ENCODE peak calls at places on chromosomes 1 and 21, in five cellular contexts. T is GM10248, Y is Peyer's patch, K is WTC11, O is endothelial cell. L is an unnamed sample.

GRCh38 chr1:43531453-43531905 is 796 bp downstream of the PTPRF start:
- DNase-seq in K (peak; percentile 60), O (peak; percentile 52), Y (no peak), T (no peak), L (no peak)

GRCh38 chr1:77825356-77825709 is 45.9 kb downstream of the MIGA1 start:
- DNase-seq in T (peak; percentile 22), Y (no peak), K (no peak), O (peak; percentile 6), L (no peak)

GRCh38 chr1:172863031-172863430 is 187.7 kb downstream of the TNFSF18 start:
- DNase-seq in O (no peak), K (no peak), T (no peak), Y (no peak), L (no peak)

GRCh38 chr1:47424336-47424982 is 8.4 kb downstream of the FOXE3 start:
- DNase-seq in O (peak; percentile 65), T (no peak), K (peak; percentile 75), Y (no peak), L (no peak)

GRCh38 chr1:32220746-32221580 is 1.2 kb downstream of the TMEM234 start:
- DNase-seq in T (no peak), Y (no peak), K (no peak), O (no peak), L (no peak)

GRCh38 chr1:229030642-229031390 is 240.1 kb upstream of the RAB4A start:
- DNase-seq in T (no peak), K (no peak), O (no peak), Y (no peak), L (no peak)

GRCh38 chr1:54120698-54121481 is 31.9 kb downstream of the CDCP2 start:
- DNase-seq in Y (no peak), O (no peak), T (no peak), K (no peak), L (no peak)

GRCh38 chr21:26469789-26470188 is 103.3 kb downstream of the CYYR1 start:
- DNase-seq in O (no peak), T (no peak), K (no peak), Y (no peak), L (no peak)

GRCh38 chr1:162587347-162587746 is 25.8 kb downstream of the UAP1 start:
- DNase-seq in T (no peak), O (no peak), Y (no peak), K (no peak), L (no peak)

GRCh38 chr1:6121021-6121421 is 59.1 kb downstream of the CHD5 start:
- DNase-seq in T (no peak), Y (no peak), O (no peak), K (peak; percentile 13), L (no peak)

GRCh38 chr1:15345711-15346355 is 63.9 kb upstream of the EFHD2 start:
- DNase-seq in Y (peak; percentile 59), K (no peak), T (peak; percentile 77), O (no peak), L (no peak)

GRCh38 chr21:29164330-29164942 is 34.0 kb downstream of the MAP3K7CL start:
- DNase-seq in Y (no peak), T (peak; percentile 30), K (no peak), O (no peak), L (no peak)

GRCh38 chr1:55634516-55634915 is 419.4 kb upstream of the USP24 start:
- DNase-seq in O (no peak), T (no peak), Y (no peak), K (no peak), L (no peak)

GRCh38 chr1:3548156-3548893 is 63.0 kb downstream of the MEGF6 start:
- DNase-seq in K (peak; percentile 34), T (no peak), Y (no peak), O (no peak), L (no peak)

GRCh38 chr1:97832490-97832889 is 88.3 kb downstream of the DPYD start:
- DNase-seq in K (no peak), Y (no peak), T (no peak), O (no peak), L (no peak)

GRCh38 chr1:230550428-230550827 is 91.9 kb upstream of the COG2 start:
- DNase-seq in O (no peak), K (no peak), T (no peak), Y (no peak), L (no peak)

GRCh38 chr1:48450505-48450904 is 21.5 kb downstream of the SPATA6 start:
- DNase-seq in O (no peak), Y (no peak), T (no peak), K (no peak), L (no peak)

GRCh38 chr1:71755441-71755840 is 526.9 kb downstream of the NEGR1 start:
- DNase-seq in O (no peak), Y (no peak), T (no peak), K (no peak), L (no peak)

GRCh38 chr1:182206628-182207239 is 145.2 kb upstream of the ZNF648 start:
- DNase-seq in K (no peak), O (no peak), T (no peak), Y (peak; percentile 17), L (no peak)

GRCh38 chr1:30103708-30104107 is 619.7 kb downstream of the MATN1 start:
- DNase-seq in K (no peak), O (no peak), Y (no peak), T (no peak), L (no peak)

GRCh38 chr1:65769621-65770020 is 23.1 kb upstream of the PDE4B start:
- DNase-seq in K (no peak), O (no peak), T (no peak), Y (no peak), L (no peak)

GRCh38 chr1:72869873-72870272 is 587.5 kb upstream of the NEGR1 start:
- DNase-seq in Y (no peak), T (no peak), K (no peak), O (no peak), L (no peak)

GRCh38 chr1:244559561-244559960 is 93.4 kb upstream of the DESI2 start:
- DNase-seq in O (no peak), K (no peak), T (no peak), Y (no peak), L (no peak)

GRCh38 chr1:244556263-244556662 is 95.2 kb downstream of the CATSPERE start:
- DNase-seq in Y (no peak), K (no peak), T (no peak), O (no peak), L (no peak)

GRCh38 chr1:244552336-244552735 is 91.3 kb downstream of the CATSPERE start:
- DNase-seq in T (no peak), O (no peak), Y (no peak), K (no peak), L (no peak)

DNA sequence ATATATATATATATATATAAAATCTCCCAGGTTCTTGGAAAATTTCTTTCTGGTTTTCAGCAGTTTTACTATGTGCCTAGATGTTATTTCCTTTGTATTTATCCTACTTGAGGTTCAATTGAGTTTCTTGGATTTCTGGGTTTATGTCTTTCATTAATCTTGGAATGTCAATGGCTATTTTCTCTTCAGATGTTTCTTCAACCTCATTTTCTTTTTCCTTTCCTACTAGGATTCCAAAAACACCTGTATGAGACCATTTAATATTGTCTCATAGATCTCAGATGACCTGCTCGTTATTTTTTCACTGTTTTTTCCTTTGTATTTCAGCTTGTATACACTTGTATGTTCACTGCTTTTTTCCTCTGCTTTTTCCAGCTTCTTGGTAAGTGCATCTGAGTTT is 95.4 kb upstream of the DESI2 start:
- DNase-seq in Y (no peak), O (no peak), K (no peak), T (no peak), L (no peak)
- TF ChIP-seq CTCF in Y (no peak), O (no peak), K (no peak), T (no peak), L (no peak)

GRCh38 chr21:23858878-23859277 is 1748.4 kb downstream of the MRPL39 start:
- DNase-seq in O (no peak), T (no peak), K (no peak), Y (no peak), L (no peak)

DNA sequence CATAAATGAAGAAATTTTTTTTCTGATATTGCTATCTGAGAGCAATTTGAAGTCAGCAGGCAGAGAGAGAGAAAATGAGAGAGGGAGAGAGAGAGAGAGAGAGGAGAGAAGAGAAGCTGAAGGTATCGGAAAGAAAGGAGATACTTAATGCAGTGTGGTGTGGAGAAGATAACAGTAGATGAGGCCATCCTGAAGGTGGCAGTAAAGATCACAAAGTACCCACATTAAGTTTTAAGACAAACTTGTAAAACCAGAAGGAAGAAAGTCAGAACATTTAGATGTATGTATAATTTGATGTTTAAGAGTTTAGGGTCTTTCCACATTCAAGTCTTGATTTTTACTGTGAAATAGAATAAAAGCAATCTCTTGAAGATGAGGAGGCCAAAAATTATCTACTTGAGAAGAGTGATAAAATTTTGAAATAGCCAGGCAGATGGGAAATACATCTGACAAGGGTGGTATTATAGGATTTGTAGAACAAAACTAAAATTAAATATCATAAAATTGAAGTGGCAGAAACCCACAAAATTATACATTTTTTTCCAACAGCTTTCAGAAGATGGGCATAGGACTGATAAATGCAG is 1753.4 kb downstream of the MRPL39 start:
- DNase-seq in T (peak; percentile 20), O (no peak), K (no peak), Y (no peak), L (no peak)
- TF ChIP-seq CTCF in T (peak; percentile 35), O (no peak), K (no peak), Y (no peak), L (peak; percentile 58)

DNA sequence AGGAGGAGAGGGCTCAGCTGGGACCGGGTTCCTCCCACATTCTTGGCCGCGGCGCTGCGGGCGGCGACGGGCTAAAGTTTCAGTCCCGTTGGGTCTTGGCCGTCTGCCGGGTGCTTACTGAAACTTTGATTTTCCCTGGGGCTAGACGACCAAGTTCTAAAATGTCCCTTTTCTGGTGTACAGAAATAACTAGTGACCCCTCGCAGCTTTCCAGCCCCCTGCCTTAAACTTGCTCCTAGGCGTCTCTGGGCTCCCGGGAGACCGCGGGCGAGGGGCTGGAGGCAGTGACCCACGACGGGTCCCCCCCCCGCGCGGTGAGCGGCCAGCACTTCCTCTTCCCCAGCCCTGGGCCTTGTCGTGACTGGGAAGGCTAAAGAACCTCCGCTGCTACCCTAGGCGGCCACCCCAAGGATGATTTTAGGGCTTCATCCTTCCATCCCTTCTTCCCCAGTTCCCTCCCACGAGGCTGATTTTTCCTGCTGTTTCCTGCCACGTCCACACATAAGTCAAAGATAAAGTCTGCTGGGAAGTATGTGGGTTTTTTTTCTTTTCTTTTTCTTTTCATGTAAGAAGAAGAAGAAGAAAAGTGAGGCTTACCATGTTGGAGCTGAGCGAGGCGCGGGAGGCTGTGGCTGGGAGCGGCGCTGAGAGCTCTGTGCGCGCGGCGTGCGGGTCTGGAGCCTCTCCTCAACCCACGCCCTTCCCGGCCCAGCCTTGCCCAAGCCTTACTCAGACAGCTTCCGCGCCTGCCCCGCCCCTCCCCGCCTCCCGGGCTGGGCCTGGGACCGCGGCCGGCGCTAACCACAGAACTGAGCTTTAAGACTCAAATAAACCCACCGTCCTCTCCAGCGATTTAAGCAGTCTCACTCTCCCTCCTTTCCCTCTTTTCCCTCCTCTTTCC is at the start of gene S100A11:
- DNase-seq in O (peak; percentile 84), Y (peak; percentile 79), K (peak; percentile 77), T (peak; percentile 66), L (peak; percentile 85)
- TF ChIP-seq CTCF in O (no peak), Y (no peak), K (no peak), T (no peak), L (no peak)

GRCh38 chr1:112776688-112777087 is 61.6 kb upstream of the PPM1J start:
- DNase-seq in Y (no peak), T (no peak), O (no peak), K (no peak), L (no peak)
- TF ChIP-seq CTCF in Y (no peak), T (no peak), O (no peak), K (no peak), L (no peak)

DNA sequence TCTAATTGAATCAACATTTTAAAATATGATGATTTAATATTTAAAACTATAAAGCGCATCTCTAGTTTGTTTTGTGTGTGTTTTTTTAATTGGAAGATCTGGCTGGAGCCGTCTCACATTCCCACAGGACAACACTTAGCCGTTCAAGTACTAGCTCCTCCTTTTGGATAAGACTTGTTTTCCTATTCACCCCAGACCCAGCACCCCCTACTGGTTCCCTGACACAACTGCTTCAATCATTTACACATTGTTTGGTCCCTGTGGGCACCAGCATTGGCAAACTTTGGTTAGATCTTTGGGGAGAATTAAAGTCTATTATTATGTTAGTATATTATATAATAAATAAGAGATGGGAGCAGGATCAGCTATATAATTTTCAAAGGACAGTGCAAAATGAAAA is 34.5 kb downstream of the TYW3 start:
- DNase-seq in T (no peak), K (peak; percentile 54), O (peak; percentile 20), Y (no peak), L (no peak)
- TF ChIP-seq CTCF in T (peak; percentile 42), K (peak; percentile 42), O (peak; percentile 49), Y (no peak), L (peak; percentile 54)